ENCODE peak calls at places on chromosome 6, in six cellular contexts. S is mesendoderm; T is stimulated activated CD4-positive, alpha-beta T cell treated with anti-CD3 and anti-CD28 coated beads, Interleukin-2, amount 100 ng/mL, for 48 hours; K is NCI-H2029; L is effector CD8-positive, alpha-beta T cell; D is iris pigment epithelial cell. Z is an unnamed sample.
A peak's percentile ranks its signal among the peaks of the same experiment; 100 is the strongest.

GRCh38 chr6:116580198-116580597 is 8.9 kb downstream of the RWDD1 start:
- DNase-seq in S (no peak), L (no peak), K (no peak), D (peak; percentile 86), T (no peak), Z (no peak)

GRCh38 chr6:85436408-85436807 is 13.5 kb upstream of the NT5E start:
- DNase-seq in L (no peak), K (no peak), D (peak; percentile 63), S (no peak), T (no peak), Z (no peak)

GRCh38 chr6:71473908-71474307 is 185.3 kb downstream of the OGFRL1 start:
- DNase-seq in T (no peak), S (no peak), L (no peak), D (peak; percentile 98), K (no peak), Z (no peak)

GRCh38 chr6:53894086-53894485 is 99.3 kb downstream of the LRRC1 start:
- DNase-seq in T (peak; percentile 52), D (peak; percentile 54), K (peak; percentile 78), L (no peak), S (no peak), Z (no peak)

GRCh38 chr6:4533576-4533975 is 242.6 kb upstream of the CDYL start:
- DNase-seq in D (peak; percentile 15), S (no peak), K (no peak), T (no peak), L (no peak), Z (no peak)

GRCh38 chr6:138486249-138487121 is 12.8 kb downstream of the NHSL1 start:
- DNase-seq in K (no peak), S (peak; percentile 81), L (no peak), D (no peak), T (no peak), Z (no peak)

GRCh38 chr6:143264291-143264834 is 186.1 kb downstream of the ADAT2 start:
- DNase-seq in S (no peak), T (no peak), L (no peak), K (no peak), D (no peak), Z (no peak)

GRCh38 chr6:122530440-122531046 is 58.9 kb upstream of the SERINC1 start:
- DNase-seq in T (peak; percentile 43), D (peak; percentile 69), S (peak; percentile 86), L (peak; percentile 20), K (peak; percentile 87), Z (peak; percentile 60)

GRCh38 chr6:14984454-14984853 is 261.4 kb upstream of the JARID2 start:
- DNase-seq in L (no peak), K (peak; percentile 86), T (no peak), D (peak; percentile 34), S (no peak), Z (no peak)

GRCh38 chr6:134345780-134346179 is 27.9 kb upstream of the SGK1 start:
- DNase-seq in L (no peak), K (no peak), D (no peak), T (no peak), S (no peak), Z (no peak)

GRCh38 chr6:110875548-110876169 is 1.1 kb downstream of the AMD1 start:
- DNase-seq in S (peak; percentile 65), L (peak; percentile 64), T (peak; percentile 56), K (no peak), D (peak; percentile 57), Z (no peak)

GRCh38 chr6:16723833-16724232 is 37.4 kb downstream of the ATXN1 start:
- DNase-seq in D (peak; percentile 99), T (no peak), L (no peak), S (peak; percentile 88), K (no peak), Z (no peak)

GRCh38 chr6:33872761-33873160 is 69.0 kb upstream of the MLN start:
- DNase-seq in T (no peak), K (no peak), D (no peak), L (no peak), S (no peak), Z (no peak)

GRCh38 chr6:8556370-8557018 is 121.1 kb upstream of the SLC35B3 start:
- DNase-seq in K (peak; percentile 97), T (no peak), L (no peak), D (peak; percentile 88), S (no peak), Z (no peak)

GRCh38 chr6:26043389-26044139 is 43.7 kb upstream of the HFE start:
- DNase-seq in T (peak; percentile 56), D (peak; percentile 97), L (peak; percentile 58), S (peak; percentile 97), K (peak; percentile 99), Z (peak; percentile 62)